ENCODE peak calls at places on chromosomes 12 and 14, in five cellular contexts. V is body of pancreas, J is left ventricle myocardium inferior, S is SK-N-SH, B is PC-3. N is an unnamed sample. For H3K9me3, the result is how much of the 10 kb centered on the place peaks cover.

GRCh38 chr12:25384954-25385216 is 134.2 kb upstream of the KRAS start:
- DNase-seq in B (no peak), J (no peak), S (no peak), V (no peak), N (no peak)

GRCh38 chr12:76031414-76032042 is at the start of gene PHLDA1:
- DNase-seq in B (peak), S (peak), J (peak), V (peak), N (peak)

GRCh38 chr14:97688626-97689336 is 891.6 kb downstream of the VRK1 start:
- DNase-seq in B (no peak), V (no peak), J (no peak), S (no peak), N (no peak)

GRCh38 chr12:76927170-76927784 is 48.5 kb upstream of the CSRP2 start:
- DNase-seq in J (peak), V (no peak), S (peak), B (peak), N (no peak)

GRCh38 chr14:51424569-51425251 is 184.7 kb downstream of the TMX1 start:
- DNase-seq in B (no peak), J (peak), V (no peak), S (no peak), N (no peak)

GRCh38 chr12:3377056-3377455 is 113.9 kb upstream of the PRMT8 start:
- DNase-seq in S (no peak), B (no peak), J (no peak), V (no peak), N (no peak)

GRCh38 chr12:115313929-115314328 is 630.0 kb upstream of the TBX3 start:
- DNase-seq in B (peak), S (no peak), V (no peak), J (no peak), N (no peak)

GRCh38 chr12:15664491-15664890 is 124.7 kb downstream of the EPS8 start:
- DNase-seq in S (no peak), V (no peak), B (peak), J (no peak), N (no peak)

GRCh38 chr14:67971627-67972625 is 152.3 kb downstream of the RAD51B start:
- DNase-seq in J (no peak), V (no peak), B (peak), S (peak), N (no peak)

GRCh38 chr14:68662395-68662794 is 130.5 kb downstream of the ZFP36L1 start:
- DNase-seq in S (no peak), B (no peak), V (no peak), J (no peak), N (peak)

GRCh38 chr12:86275356-86275755 is 19.2 kb upstream of the MGAT4C start:
- DNase-seq in S (no peak), B (no peak), J (no peak), V (no peak), N (no peak)

GRCh38 chr14:35366048-35366428 is 38.5 kb downstream of the NFKBIA start:
- DNase-seq in V (no peak), J (no peak), B (peak), S (no peak), N (no peak)

GRCh38 chr14:79543966-79544365 is 667.3 kb downstream of the DIO2 start:
- DNase-seq in J (no peak), V (no peak), S (peak), B (peak), N (no peak)

GRCh38 chr12:67877697-67878096 is 111.5 kb upstream of the IFNG-AS1 start:
- DNase-seq in B (no peak), J (no peak), S (no peak), V (no peak), N (no peak)

GRCh38 chr14:91257328-91258020 is 13.0 kb upstream of the GPR68 start:
- DNase-seq in J (no peak), S (peak), V (no peak), B (no peak), N (no peak)

GRCh38 chr14:73721101-73721821 is 7.1 kb upstream of the PNMA1 start:
- DNase-seq in B (peak), V (no peak), J (no peak), S (peak), N (no peak)

GRCh38 chr12:110170535-110171185 is 46.5 kb downstream of the IFT81 start:
- DNase-seq in V (no peak), B (no peak), S (no peak), J (no peak), N (no peak)

GRCh38 chr14:62420853-62421252 is 624.4 kb downstream of the KCNH5 start:
- DNase-seq in V (no peak), S (no peak), B (no peak), J (no peak), N (no peak)
- H3K9me3 ChIP-seq in V (under half), S (under half), B (under half), J (under half), N (under half)

DNA sequence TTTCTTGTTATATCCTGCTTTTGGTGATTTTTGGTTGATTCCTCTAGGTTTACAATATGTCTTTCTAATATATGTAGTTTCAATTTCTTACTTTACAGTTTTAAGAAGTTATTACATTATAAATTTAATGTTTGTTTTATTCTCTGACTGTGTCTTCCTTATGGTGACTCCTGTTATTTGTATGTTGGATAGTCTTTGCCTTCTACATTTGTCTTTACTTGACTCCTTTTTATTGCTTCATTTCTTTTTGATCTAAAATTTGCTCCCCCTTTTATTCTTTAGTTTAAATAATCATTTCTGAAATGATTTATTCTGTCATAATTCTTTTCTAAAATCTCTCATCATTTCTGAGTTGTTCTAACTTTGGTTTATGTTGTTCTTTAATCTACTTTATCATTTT is 125.8 kb downstream of the CCDC91 start:
- DNase-seq in V (no peak), J (no peak), S (no peak), B (no peak), N (no peak)
- H3K9me3 ChIP-seq in V (under half), J (under half), S (under half), B (under half), N (under half)

DNA sequence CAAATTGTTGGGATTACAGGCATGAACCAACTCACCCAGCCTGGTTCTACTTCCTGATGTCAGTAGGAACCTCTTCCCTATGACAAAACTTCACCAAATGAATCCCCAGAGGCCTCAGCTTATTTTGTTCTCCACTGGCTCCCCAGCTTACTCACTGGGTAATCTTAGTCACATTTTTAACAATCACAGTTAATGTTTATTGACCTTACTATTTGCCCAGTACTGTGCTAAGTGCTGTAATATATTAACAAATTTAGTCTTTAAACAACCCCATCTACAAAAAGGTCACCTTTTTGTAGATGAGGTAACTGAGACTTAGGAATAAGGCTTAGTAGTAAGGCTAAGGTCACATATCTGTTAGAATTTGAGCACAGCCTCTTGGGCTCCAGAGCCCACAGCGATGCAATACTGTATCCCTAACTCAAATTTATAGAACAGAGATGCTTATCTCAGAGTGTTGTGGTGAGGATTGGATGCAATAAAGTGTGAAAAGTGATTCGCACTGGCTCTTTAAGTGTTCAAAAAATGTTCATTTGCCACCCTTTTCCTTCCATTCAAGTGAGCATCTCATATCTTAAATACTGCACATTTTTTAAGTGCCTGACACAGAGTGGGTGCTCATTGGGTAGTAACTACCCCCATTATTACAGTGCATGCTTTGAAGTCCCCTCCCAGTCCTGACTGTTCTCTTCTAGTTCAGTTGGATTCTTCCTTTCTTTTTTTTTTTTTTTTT is 146.4 kb upstream of the ARHGAP5 start:
- DNase-seq in S (no peak), B (peak), V (no peak), J (no peak), N (no peak)
- H3K9me3 ChIP-seq in S (under half), B (under half), V (under half), J (under half), N (under half)

GRCh38 chr12:34287986-34288962 is 266.0 kb downstream of the ALG10 start:
- DNase-seq in B (no peak), S (no peak), J (peak), V (no peak), N (no peak)

GRCh38 chr12:34287437-34287836 is 265.1 kb downstream of the ALG10 start:
- DNase-seq in V (no peak), S (peak), J (no peak), B (no peak), N (no peak)

GRCh38 chr12:34286934-34287333 is 264.6 kb downstream of the ALG10 start:
- DNase-seq in V (no peak), J (no peak), B (no peak), S (peak), N (no peak)

GRCh38 chr12:34288963-34289345 is 266.7 kb downstream of the ALG10 start:
- DNase-seq in V (no peak), B (no peak), J (no peak), S (no peak), N (no peak)

DNA sequence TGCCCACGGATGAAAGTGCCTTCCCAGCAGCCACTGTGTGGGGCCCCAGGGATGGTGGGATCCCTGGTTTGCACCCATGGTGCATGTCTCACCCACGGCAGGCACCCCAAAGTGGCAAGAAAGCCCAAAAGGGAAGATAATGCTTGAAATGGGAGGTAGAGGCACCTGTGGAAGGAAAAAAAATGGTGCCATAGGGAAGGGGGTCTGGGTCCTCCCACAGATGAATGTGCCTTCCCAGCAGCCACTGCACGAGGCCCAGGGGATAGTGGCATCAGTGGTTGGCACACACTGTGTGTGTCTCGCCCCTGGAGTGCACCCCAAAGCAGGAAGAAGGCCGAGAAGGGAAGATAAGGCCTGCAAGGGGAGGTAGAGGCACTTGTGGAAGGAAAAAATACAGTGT is 264.2 kb downstream of the ALG10 start:
- DNase-seq in J (peak), B (no peak), V (no peak), S (no peak), N (no peak)
- H3K9me3 ChIP-seq in J (half or more), B (under half), V (under half), S (under half), N (under half)

GRCh38 chr12:133225527-133225926 is 10.2 kb downstream of the ANHX start:
- DNase-seq in J (no peak), S (no peak), B (no peak), V (no peak), N (no peak)
- H3K9me3 ChIP-seq in J (half or more), S (under half), B (under half), V (under half), N (under half)

N was measured in upper lobe of right lung.